ENCODE peak calls at places on chromosomes 3 and 15, in four cellular contexts. One of them, this sample, is unnamed. For H3K27me3, the result is how much of the 10 kb centered on the place peaks cover.

GRCh38 chr3:185722920-185723319 is 101.9 kb downstream of the IGF2BP2 start:
- DNase-seq in HepG2: no peak
- DNase-seq in hepatocyte: no peak
- DNase-seq in neural progenitor cell: no peak
- DNase-seq in this sample: no peak

GRCh38 chr15:82656641-82657266 is 9.6 kb upstream of the CPEB1 start:
- DNase-seq in HepG2: no peak
- DNase-seq in hepatocyte: no peak
- DNase-seq in neural progenitor cell: no peak
- DNase-seq in this sample: no peak

GRCh38 chr15:64246364-64247189 is 83.8 kb upstream of the PPIB start:
- DNase-seq in HepG2: peak
- DNase-seq in hepatocyte: peak
- DNase-seq in neural progenitor cell: no peak
- DNase-seq in this sample: peak

GRCh38 chr3:178417736-178418135 is 118.5 kb upstream of the KCNMB2 start:
- DNase-seq in HepG2: no peak
- DNase-seq in hepatocyte: no peak
- DNase-seq in neural progenitor cell: no peak
- DNase-seq in this sample: no peak

GRCh38 chr3:165820685-165821123 is 16.5 kb downstream of the BCHE start:
- DNase-seq in HepG2: no peak
- DNase-seq in hepatocyte: no peak
- DNase-seq in neural progenitor cell: no peak
- DNase-seq in this sample: no peak

GRCh38 chr3:185250653-185251052 is 3.2 kb downstream of the EHHADH start:
- DNase-seq in HepG2: peak
- DNase-seq in hepatocyte: no peak
- DNase-seq in neural progenitor cell: no peak
- DNase-seq in this sample: no peak

GRCh38 chr3:27319847-27320526 is 49.2 kb downstream of the NEK10 start:
- DNase-seq in HepG2: no peak
- DNase-seq in hepatocyte: no peak
- DNase-seq in neural progenitor cell: no peak
- DNase-seq in this sample: no peak

GRCh38 chr3:54067060-54067459 is 55.3 kb upstream of the CACNA2D3 start:
- DNase-seq in HepG2: no peak
- DNase-seq in hepatocyte: no peak
- DNase-seq in neural progenitor cell: no peak
- DNase-seq in this sample: no peak

GRCh38 chr3:141485578-141486415 is 1.0 kb upstream of the RASA2 start:
- DNase-seq in HepG2: peak
- DNase-seq in hepatocyte: peak
- DNase-seq in neural progenitor cell: peak
- DNase-seq in this sample: peak

GRCh38 chr3:42515391-42515916 is 13.0 kb downstream of the VIPR1 start:
- DNase-seq in HepG2: no peak
- DNase-seq in hepatocyte: no peak
- DNase-seq in neural progenitor cell: no peak
- DNase-seq in this sample: no peak

GRCh38 chr15:95826388-95826781 is 504.1 kb upstream of the NR2F2 start:
- DNase-seq in HepG2: no peak
- DNase-seq in hepatocyte: no peak
- DNase-seq in neural progenitor cell: no peak
- DNase-seq in this sample: no peak

GRCh38 chr3:10977864-10978510 is 14.6 kb upstream of the SLC6A1 start:
- DNase-seq in HepG2: no peak
- DNase-seq in hepatocyte: no peak
- DNase-seq in neural progenitor cell: peak
- DNase-seq in this sample: no peak

GRCh38 chr3:24288538-24289236 is 206.0 kb downstream of the THRB start:
- DNase-seq in HepG2: no peak
- DNase-seq in hepatocyte: no peak
- DNase-seq in neural progenitor cell: no peak
- DNase-seq in this sample: no peak

GRCh38 chr3:141006344-141006743 is 44.8 kb upstream of the SPSB4 start:
- DNase-seq in HepG2: no peak
- DNase-seq in hepatocyte: no peak
- DNase-seq in neural progenitor cell: no peak
- DNase-seq in this sample: no peak

DNA sequence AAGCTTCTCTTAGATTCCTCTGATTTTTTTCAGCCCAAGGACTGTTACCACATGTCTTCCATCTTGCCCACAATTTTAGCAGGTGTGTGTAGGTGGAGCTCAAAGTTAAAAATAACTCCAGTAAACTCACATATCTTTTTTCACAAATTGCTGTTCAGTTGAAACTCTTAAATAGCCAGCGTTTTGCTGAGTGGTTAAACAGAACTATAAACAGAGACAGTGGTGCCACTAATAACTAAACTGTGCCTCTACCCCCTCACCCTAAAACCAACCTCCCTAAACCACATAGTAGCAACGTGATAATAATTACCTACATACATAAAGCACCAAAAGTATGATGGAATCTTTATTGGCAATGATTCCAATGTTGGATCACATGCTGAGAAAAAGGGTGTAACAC is 525.1 kb downstream of the PDCD6IP start:
- DNase-seq in HepG2: no peak
- DNase-seq in hepatocyte: no peak
- DNase-seq in neural progenitor cell: no peak
- DNase-seq in this sample: no peak
- H3K27me3 ChIP-seq in HepG2: under half
- H3K27me3 ChIP-seq in hepatocyte: under half
- H3K27me3 ChIP-seq in neural progenitor cell: under half
- H3K27me3 ChIP-seq in this sample: under half

GRCh38 chr15:52802110-52802509 is 12.0 kb upstream of the ONECUT1 start:
- DNase-seq in HepG2: no peak
- DNase-seq in hepatocyte: no peak
- DNase-seq in neural progenitor cell: no peak
- DNase-seq in this sample: no peak
- TF ChIP-seq EZH2 in HepG2: no peak
- TF ChIP-seq EZH2 in hepatocyte: no peak
- TF ChIP-seq EZH2 in neural progenitor cell: no peak
- TF ChIP-seq EZH2 in this sample: no peak

GRCh38 chr3:181726351-181727121 is 14.8 kb downstream of the SOX2 start:
- DNase-seq in HepG2: no peak
- DNase-seq in hepatocyte: peak
- DNase-seq in neural progenitor cell: peak
- DNase-seq in this sample: no peak
- H3K27me3 ChIP-seq in HepG2: under half
- H3K27me3 ChIP-seq in hepatocyte: half or more
- H3K27me3 ChIP-seq in neural progenitor cell: under half
- H3K27me3 ChIP-seq in this sample: under half

GRCh38 chr15:52798529-52799101 is 8.5 kb upstream of the ONECUT1 start:
- DNase-seq in HepG2: no peak
- DNase-seq in hepatocyte: no peak
- DNase-seq in neural progenitor cell: peak
- DNase-seq in this sample: no peak
- TF ChIP-seq EZH2 in HepG2: no peak
- TF ChIP-seq EZH2 in hepatocyte: no peak
- TF ChIP-seq EZH2 in neural progenitor cell: no peak
- TF ChIP-seq EZH2 in this sample: no peak

GRCh38 chr3:71905426-71905825 is 120.5 kb upstream of the PROK2 start:
- DNase-seq in HepG2: no peak
- DNase-seq in hepatocyte: no peak
- DNase-seq in neural progenitor cell: no peak
- DNase-seq in this sample: no peak

GRCh38 chr3:71903141-71903540 is 118.2 kb upstream of the PROK2 start:
- DNase-seq in HepG2: no peak
- DNase-seq in hepatocyte: no peak
- DNase-seq in neural progenitor cell: no peak
- DNase-seq in this sample: no peak

GRCh38 chr3:71912839-71913495 is 128.0 kb upstream of the PROK2 start:
- DNase-seq in HepG2: no peak
- DNase-seq in hepatocyte: no peak
- DNase-seq in neural progenitor cell: no peak
- DNase-seq in this sample: no peak

GRCh38 chr3:71910107-71910506 is 125.2 kb upstream of the PROK2 start:
- DNase-seq in HepG2: no peak
- DNase-seq in hepatocyte: no peak
- DNase-seq in neural progenitor cell: no peak
- DNase-seq in this sample: no peak

DNA sequence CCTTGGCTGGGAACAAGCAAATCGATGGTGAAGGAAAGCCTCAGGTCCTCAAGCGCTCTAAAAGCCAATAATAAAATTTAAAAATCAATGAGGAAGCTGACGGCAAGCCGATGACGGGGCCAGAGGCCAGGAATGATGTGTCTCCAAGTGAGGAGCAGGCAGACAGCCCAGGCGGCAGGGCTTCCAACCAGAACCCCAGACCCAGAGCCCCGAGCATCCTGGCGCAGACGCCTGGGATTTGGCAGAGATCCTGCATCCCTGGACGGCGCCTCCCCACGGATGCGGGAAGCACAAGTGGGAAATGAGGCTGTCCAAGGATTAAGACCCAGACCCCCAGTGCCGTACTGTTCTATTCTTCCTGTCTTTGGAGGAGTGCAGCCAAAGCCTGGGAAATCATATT is 123.1 kb upstream of the PROK2 start:
- DNase-seq in HepG2: no peak
- DNase-seq in hepatocyte: no peak
- DNase-seq in neural progenitor cell: no peak
- DNase-seq in this sample: no peak
- H3K27me3 ChIP-seq in HepG2: under half
- H3K27me3 ChIP-seq in hepatocyte: under half
- H3K27me3 ChIP-seq in neural progenitor cell: under half
- H3K27me3 ChIP-seq in this sample: under half

DNA sequence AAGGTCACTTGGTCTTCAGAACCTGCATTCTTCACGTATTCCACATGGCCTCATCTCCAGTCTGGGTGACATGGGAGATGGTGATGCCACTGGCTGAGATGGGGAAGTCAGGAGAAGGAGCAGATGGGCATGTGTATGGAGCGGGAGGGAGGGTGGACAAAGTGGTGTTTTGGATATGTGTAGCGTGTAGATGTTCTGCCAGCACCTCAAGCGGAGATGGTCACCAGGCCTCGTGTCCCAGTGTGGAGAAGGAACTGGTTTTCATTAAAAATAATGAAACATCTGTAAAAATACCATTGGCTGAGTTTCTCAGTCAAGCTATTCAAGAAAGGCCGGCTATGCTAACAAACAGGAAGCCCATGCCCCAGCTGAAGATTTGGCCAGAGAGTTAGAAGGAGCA is 26.2 kb downstream of the LARP6 start:
- DNase-seq in HepG2: no peak
- DNase-seq in hepatocyte: no peak
- DNase-seq in neural progenitor cell: no peak
- DNase-seq in this sample: no peak
- TF ChIP-seq EZH2 in HepG2: no peak
- TF ChIP-seq EZH2 in hepatocyte: no peak
- TF ChIP-seq EZH2 in neural progenitor cell: no peak
- TF ChIP-seq EZH2 in this sample: no peak

DNA sequence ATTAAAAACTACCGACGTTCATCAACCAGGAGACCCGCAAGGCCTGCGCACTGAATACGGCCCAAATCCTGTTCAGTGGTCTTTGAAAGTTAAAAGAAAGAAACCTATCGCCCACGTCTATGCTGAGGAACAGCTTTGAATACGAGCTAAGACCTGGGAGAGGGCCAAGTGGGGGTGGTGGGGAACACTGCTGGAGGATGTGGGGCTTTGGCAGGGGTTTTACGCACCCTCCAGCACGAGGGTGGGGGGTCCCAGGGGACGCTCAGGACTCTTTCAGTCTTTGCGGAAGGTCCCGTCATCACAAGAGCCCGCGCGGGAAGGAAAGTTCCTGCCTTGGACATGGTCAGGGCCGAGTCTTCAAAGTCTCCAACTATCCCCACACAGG is 11.3 kb downstream of the SHOX2 start:
- DNase-seq in HepG2: no peak
- DNase-seq in hepatocyte: no peak
- DNase-seq in neural progenitor cell: peak
- DNase-seq in this sample: no peak
- H3K27me3 ChIP-seq in HepG2: under half
- H3K27me3 ChIP-seq in hepatocyte: half or more
- H3K27me3 ChIP-seq in neural progenitor cell: half or more
- H3K27me3 ChIP-seq in this sample: under half

GRCh38 chr15:62474771-62475124 is 309.7 kb upstream of the C2CD4B start:
- DNase-seq in HepG2: no peak
- DNase-seq in hepatocyte: no peak
- DNase-seq in neural progenitor cell: no peak
- DNase-seq in this sample: no peak
- TF ChIP-seq EZH2 in HepG2: no peak
- TF ChIP-seq EZH2 in hepatocyte: no peak
- TF ChIP-seq EZH2 in neural progenitor cell: no peak
- TF ChIP-seq EZH2 in this sample: no peak

GRCh38 chr15:60002528-60003218 is 1.4 kb upstream of the FOXB1 start:
- DNase-seq in HepG2: no peak
- DNase-seq in hepatocyte: no peak
- DNase-seq in neural progenitor cell: no peak
- DNase-seq in this sample: no peak
- H3K27me3 ChIP-seq in HepG2: under half
- H3K27me3 ChIP-seq in hepatocyte: half or more
- H3K27me3 ChIP-seq in neural progenitor cell: half or more
- H3K27me3 ChIP-seq in this sample: half or more